ENCODE peak calls at places on chromosomes 12 and 14, in eight cellular contexts. D is Peyer's patch, F is PC-3, W is BE2C, P is psoas muscle, V is upper lobe of right lung, G is sigmoid colon, A is MM.1S. L is an unnamed sample.
A peak's percentile ranks its signal among the peaks of the same experiment; 100 is the strongest.

GRCh38 chr12:104130760-104131159 is 7.2 kb downstream of the NFYB start:
- DNase-seq in A (no peak), D (no peak), G (no peak), F (peak; percentile 34), P (no peak), V (no peak), W (no peak), L (no peak)

GRCh38 chr12:94174576-94174975 is 26.2 kb downstream of the PLXNC1 start:
- DNase-seq in P (no peak), D (peak; percentile 79), V (no peak), F (no peak), A (peak; percentile 51), G (no peak), W (no peak), L (no peak)

GRCh38 chr12:26011099-26011498 is 52.6 kb downstream of the RASSF8 start:
- DNase-seq in P (no peak), V (no peak), W (no peak), D (no peak), G (peak; percentile 71), A (no peak), F (no peak), L (no peak)

GRCh38 chr14:51922624-51923023 is 62.2 kb downstream of the GNG2 start:
- DNase-seq in W (no peak), V (no peak), F (no peak), A (no peak), D (no peak), G (peak; percentile 76), P (no peak), L (no peak)

GRCh38 chr12:68359669-68360068 is 27.5 kb upstream of the MDM1 start:
- DNase-seq in P (no peak), F (no peak), D (no peak), G (no peak), V (no peak), W (no peak), A (no peak), L (no peak)

GRCh38 chr12:50764861-50765324 is 992 bp downstream of the ATF1 start:
- DNase-seq in W (peak; percentile 76), G (peak; percentile 74), F (peak; percentile 45), A (peak; percentile 51), V (no peak), D (peak; percentile 39), P (no peak), L (no peak)

GRCh38 chr12:58920102-58920955 is at the start of gene LRIG3:
- DNase-seq in F (peak; percentile 88), W (peak; percentile 76), D (peak; percentile 26), A (peak; percentile 89), V (peak; percentile 94), G (peak; percentile 96), P (peak; percentile 91), L (peak; percentile 55)

GRCh38 chr14:88824314-88825077 is at the start of gene TTC8:
- DNase-seq in G (peak; percentile 90), D (peak; percentile 80), W (peak; percentile 94), F (peak; percentile 85), P (peak; percentile 87), A (peak; percentile 75), V (peak; percentile 95), L (peak; percentile 62)

GRCh38 chr12:83140135-83140534 is 453.4 kb downstream of the TMTC2 start:
- DNase-seq in A (no peak), V (no peak), F (no peak), G (no peak), P (no peak), D (no peak), W (no peak), L (no peak)

GRCh38 chr14:106562451-106562850 is 1036.1 kb downstream of the TMEM121 start:
- DNase-seq in P (no peak), W (no peak), A (no peak), G (no peak), D (no peak), F (no peak), V (no peak), L (no peak)

GRCh38 chr12:47650469-47650868 is 55.4 kb downstream of the RPAP3 start:
- DNase-seq in P (no peak), G (no peak), V (no peak), D (no peak), W (no peak), A (no peak), F (peak; percentile 57), L (no peak)

GRCh38 chr12:45458854-45459807 is 243.2 kb downstream of the ANO6 start:
- DNase-seq in D (no peak), V (no peak), W (no peak), P (no peak), F (peak; percentile 24), G (no peak), A (no peak), L (no peak)

GRCh38 chr12:110345176-110345651 is 58.3 kb downstream of the ANAPC7 start:
- DNase-seq in F (peak; percentile 98), P (no peak), A (no peak), V (no peak), D (no peak), G (no peak), W (no peak), L (peak; percentile 28)

GRCh38 chr14:75566321-75566720 is 12.1 kb upstream of the FLVCR2 start:
- DNase-seq in G (no peak), P (no peak), A (no peak), D (no peak), F (peak; percentile 65), V (no peak), W (no peak), L (no peak)

GRCh38 chr12:40970320-40970907 is 217.7 kb upstream of the PDZRN4 start:
- DNase-seq in P (no peak), D (no peak), V (no peak), W (no peak), A (no peak), F (peak; percentile 61), G (no peak), L (no peak)

GRCh38 chr12:129681830-129682229 is 222.0 kb downstream of the TMEM132D start:
- DNase-seq in A (no peak), V (no peak), W (no peak), G (no peak), P (no peak), D (no peak), F (no peak), L (no peak)

GRCh38 chr14:96362071-96362964 is 823 bp downstream of the ATG2B start:
- DNase-seq in V (no peak), G (no peak), D (peak; percentile 39), P (no peak), A (peak; percentile 61), F (peak; percentile 71), W (no peak), L (peak; percentile 14)

GRCh38 chr14:100108042-100108825 is 43.0 kb downstream of the EVL start:
- DNase-seq in F (peak; percentile 82), A (peak; percentile 36), D (peak; percentile 86), G (peak; percentile 88), V (peak; percentile 90), W (peak; percentile 92), P (peak; percentile 86), L (peak; percentile 14)

GRCh38 chr12:45725631-45726593 is 3.6 kb upstream of the ARID2 start:
- DNase-seq in A (peak; percentile 62), V (no peak), W (peak; percentile 36), F (peak; percentile 63), P (no peak), G (no peak), D (peak; percentile 35), L (no peak)

GRCh38 chr12:93896427-93896826 is 219.3 kb downstream of the CRADD start:
- DNase-seq in P (no peak), A (no peak), V (no peak), D (no peak), G (no peak), W (no peak), F (no peak), L (no peak)

GRCh38 chr14:21226467-21226866 is 42.8 kb downstream of the HNRNPC start:
- DNase-seq in W (no peak), V (no peak), P (no peak), D (no peak), A (no peak), G (no peak), F (no peak), L (no peak)
- H3K36me3 ChIP-seq in W (peaks cover 96% of the 10 kb centered on the region), V (peaks cover 97% of the 10 kb centered on the region), P (peaks cover 6% of the 10 kb centered on the region), D (peaks cover 85% of the 10 kb centered on the region), A (peaks cover 11% of the 10 kb centered on the region), G (peaks cover 25% of the 10 kb centered on the region), F (peaks cover 81% of the 10 kb centered on the region), L (peaks cover 3% of the 10 kb centered on the region)

DNA sequence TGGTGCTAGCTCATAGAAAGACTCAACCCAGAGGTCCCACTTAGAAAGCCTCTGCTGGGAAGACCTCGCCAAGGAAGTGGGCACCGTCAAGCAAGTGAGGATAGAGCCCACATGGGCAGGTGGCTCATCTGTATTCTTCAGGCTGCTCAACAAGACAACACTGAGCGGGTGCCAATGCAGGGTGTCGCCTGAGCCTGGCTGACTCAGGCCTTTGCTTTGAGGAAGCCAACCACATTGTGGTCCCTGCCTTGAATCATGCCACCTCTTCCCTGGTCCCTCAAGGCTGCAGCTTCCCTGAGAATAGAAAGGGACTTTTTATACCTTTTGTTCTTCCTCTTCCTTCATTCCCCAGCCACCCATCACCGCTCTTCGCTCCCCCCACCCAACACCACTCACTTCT is 2.1 kb upstream of the RNASE13 start:
- DNase-seq in F (peak; percentile 32), A (no peak), D (no peak), W (no peak), V (no peak), G (no peak), P (no peak), L (no peak)
- TF ChIP-seq CTCF in F (no peak), A (no peak), D (no peak), W (no peak), V (no peak), G (no peak), P (no peak), L (no peak)

DNA sequence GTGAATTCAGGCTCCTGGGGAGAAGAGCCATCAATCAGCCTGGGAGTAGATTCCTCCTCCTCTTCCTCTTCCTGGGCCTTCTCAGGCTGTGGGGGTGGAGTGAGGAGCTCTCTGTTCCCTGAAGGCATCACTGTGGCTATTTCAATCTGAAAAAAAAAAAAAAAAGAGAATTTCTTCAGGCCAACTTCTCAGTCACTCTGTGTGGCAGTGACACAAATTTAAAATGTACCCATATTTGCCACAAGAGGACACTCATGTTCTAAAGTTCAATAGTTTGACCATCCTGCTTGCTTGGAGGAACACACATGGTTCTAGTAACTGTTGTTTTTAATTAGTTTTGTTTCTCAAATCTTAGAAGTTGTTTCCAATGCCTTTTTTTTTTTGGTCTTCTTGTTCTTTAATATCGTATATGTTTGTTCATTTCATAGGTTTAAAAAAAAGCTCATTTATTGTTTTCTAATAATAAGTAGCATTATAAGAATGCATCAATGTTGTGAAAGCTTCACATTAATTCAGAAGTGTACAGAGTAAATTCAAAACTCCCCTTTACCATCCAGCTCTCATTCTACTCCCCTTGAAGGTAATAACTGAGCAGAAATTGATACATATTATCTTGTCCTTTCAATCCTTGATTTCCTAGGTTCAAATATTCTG is 23.3 kb upstream of the CCER1 start:
- DNase-seq in D (no peak), A (peak; percentile 65), G (no peak), V (no peak), F (peak; percentile 81), W (no peak), P (no peak), L (peak; percentile 18)
- H3K4me3 ChIP-seq in D (no peak overlapping the region), A (no peak overlapping the region), G (no peak overlapping the region), V (no peak overlapping the region), F (no peak overlapping the region), W (no peak overlapping the region), P (no peak overlapping the region), L (no peak overlapping the region)

DNA sequence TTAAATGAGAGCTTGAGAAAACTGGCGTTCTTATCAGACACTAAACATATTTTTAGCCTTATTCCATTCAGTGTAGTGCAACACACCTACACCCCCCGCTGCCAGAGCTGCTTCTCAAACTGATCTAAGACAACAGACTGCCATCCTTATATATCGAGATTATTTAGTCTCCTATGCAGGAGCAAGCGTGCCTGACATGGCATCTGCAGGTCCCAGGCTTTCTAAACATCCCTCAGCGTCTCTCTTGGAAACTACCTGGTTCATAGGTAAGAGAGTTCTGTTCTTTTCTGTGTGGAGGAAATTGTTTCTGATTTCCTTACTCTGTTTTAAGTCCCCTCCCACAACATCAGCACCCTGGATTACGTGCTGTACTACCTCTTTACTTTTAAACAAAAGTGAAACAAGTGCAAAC is 117.1 kb upstream of the PTPRB start:
- DNase-seq in P (no peak), W (no peak), F (peak; percentile 57), G (no peak), D (no peak), V (no peak), A (peak; percentile 65), L (no peak)
- H3K36me3 ChIP-seq in P (no peaks in the 10 kb centered on the region), W (peaks cover 13% of the 10 kb centered on the region), F (no peaks in the 10 kb centered on the region), G (no peaks in the 10 kb centered on the region), D (no peaks in the 10 kb centered on the region), V (no peaks in the 10 kb centered on the region), A (no peaks in the 10 kb centered on the region), L (no peaks in the 10 kb centered on the region)

L was measured in kidney epithelial cell.